ENCODE peak calls at places on chromosomes 12 and 14, in ten cellular contexts. Z is GM03348; W is stimulated activated CD8-positive, alpha-beta memory T cell treated with anti-CD3 and anti-CD28 coated beads, Interleukin-12 subunit alpha, Interleukin-12 subunit beta, amount 100 ng/mL, for 4 hours; C is RWPE1; V is stimulated activated CD4-positive, alpha-beta T cell treated with anti-CD3 and anti-CD28 coated beads, Interleukin-1b, Interleukin-23, amount 100 ng/mL, for 1 hour; J is body of pancreas; S is activated CD8-positive, alpha-beta memory T cell treated with anti-CD3 and anti-CD28 coated beads, Interleukin-2, amount 50 U/mL, for 48 hours; E is AG08396; N is DMS 273 treated with DMSO at 0.1 percent for 48 hours; X is activated CD4-positive, alpha-beta T cell treated with anti-CD3 and anti-CD28 coated beads, Interleukin-2, amount 10 ng/mL, durations not matched to agents 7 days and 5 days. K is an unnamed sample.
A peak's percentile ranks its signal among the peaks of the same experiment; 100 is the strongest.

GRCh38 chr12:69290545-69291277 is 51.3 kb downstream of the CPSF6 start:
- DNase-seq in E (peak; percentile 67), Z (peak; percentile 49), N (peak; percentile 46), V (peak; percentile 62), X (peak; percentile 84), S (peak; percentile 84), C (peak; percentile 62), J (peak; percentile 93), W (peak; percentile 36), K (no peak)

GRCh38 chr14:59275668-59276067 is 87.2 kb downstream of the DAAM1 start:
- DNase-seq in J (no peak), W (no peak), C (peak; percentile 70), Z (peak; percentile 64), X (no peak), N (no peak), S (no peak), E (peak; percentile 35), V (no peak), K (no peak)

GRCh38 chr14:91367173-91368171 is 50.1 kb downstream of the CCDC88C start:
- DNase-seq in C (peak; percentile 83), X (peak; percentile 69), Z (no peak), E (peak; percentile 92), S (no peak), N (no peak), V (no peak), J (peak; percentile 65), W (no peak), K (no peak)

GRCh38 chr12:66637693-66638301 is 41.1 kb downstream of the GRIP1 start:
- DNase-seq in J (no peak), X (no peak), V (no peak), Z (no peak), W (no peak), E (no peak), S (no peak), C (no peak), N (no peak), K (no peak)

GRCh38 chr12:101455685-101456084 is 19.5 kb upstream of the SPIC start:
- DNase-seq in S (no peak), J (no peak), X (peak; percentile 56), C (no peak), Z (no peak), N (no peak), W (peak; percentile 3), V (no peak), E (no peak), K (no peak)

GRCh38 chr14:77003960-77004710 is 24.4 kb downstream of the IRF2BPL start:
- DNase-seq in W (no peak), J (peak; percentile 77), X (no peak), Z (no peak), N (no peak), E (no peak), S (no peak), V (no peak), C (no peak), K (no peak)

GRCh38 chr12:119476951-119477350 is 116.6 kb upstream of the TMEM233 start:
- DNase-seq in V (no peak), C (no peak), Z (no peak), E (no peak), J (no peak), X (no peak), N (no peak), W (no peak), S (no peak), K (no peak)

GRCh38 chr12:52741378-52742195 is 35.6 kb downstream of the KRT76 start:
- DNase-seq in V (peak; percentile 29), N (no peak), W (peak; percentile 13), Z (peak; percentile 62), C (peak; percentile 62), S (peak; percentile 84), X (peak; percentile 80), J (peak; percentile 72), E (peak; percentile 63), K (no peak)

GRCh38 chr12:80988986-80989385 is 51.3 kb upstream of the LIN7A start:
- DNase-seq in Z (no peak), J (peak; percentile 17), X (no peak), S (no peak), N (no peak), V (no peak), W (no peak), C (no peak), E (no peak), K (no peak)

GRCh38 chr12:75850751-75851462 is 180.7 kb downstream of the PHLDA1 start:
- DNase-seq in E (peak; percentile 16), J (no peak), X (no peak), V (no peak), Z (peak; percentile 41), W (no peak), N (no peak), S (no peak), C (peak; percentile 57), K (no peak)

GRCh38 chr14:66231823-66232222 is 254.3 kb upstream of the CCDC196 start:
- DNase-seq in W (no peak), N (no peak), X (no peak), S (no peak), V (no peak), E (no peak), Z (no peak), C (no peak), J (no peak), K (no peak)

GRCh38 chr14:76687611-76688372 is 73.5 kb upstream of the VASH1 start:
- DNase-seq in J (peak; percentile 88), C (no peak), Z (no peak), S (no peak), E (no peak), V (no peak), N (no peak), X (no peak), W (no peak), K (no peak)

GRCh38 chr14:49679271-49679670 is 8.7 kb downstream of the POLE2 start:
- DNase-seq in C (no peak), E (peak; percentile 13), W (no peak), N (no peak), J (no peak), Z (peak; percentile 15), S (no peak), V (no peak), X (no peak), K (no peak)

GRCh38 chr12:15276088-15276698 is 46.1 kb upstream of the PTPRO start:
- DNase-seq in W (no peak), S (no peak), C (peak; percentile 39), X (peak; percentile 15), E (peak; percentile 43), J (peak; percentile 23), N (no peak), Z (peak; percentile 61), V (no peak), K (no peak)

GRCh38 chr12:90828621-90829020 is 126.4 kb downstream of the CCER1 start:
- DNase-seq in N (no peak), V (no peak), X (no peak), E (no peak), S (no peak), Z (no peak), C (no peak), J (no peak), W (no peak), K (no peak)